ENCODE peak calls at places on chromosomes 16 and 17, in five cellular contexts. L is K562, K is A549, U is ovary, X is sigmoid colon. D is an unnamed sample.

GRCh38 chr17:16406742-16407674 is 8.4 kb upstream of the TRPV2 start:
- DNase-seq in U (peak; percentile 67), L (no peak), K (peak; percentile 64), X (no peak), D (peak; percentile 45)

GRCh38 chr17:40086150-40087044 is 14.0 kb downstream of the NR1D1 start:
- DNase-seq in L (peak; percentile 77), X (no peak), K (peak; percentile 70), U (peak; percentile 72), D (no peak)

GRCh38 chr16:26019885-26020284 is 328.1 kb downstream of the HS3ST4 start:
- DNase-seq in L (no peak), K (no peak), U (no peak), X (no peak), D (no peak)

GRCh38 chr16:79093554-79093967 is 507.0 kb downstream of the MAF start:
- DNase-seq in K (no peak), X (no peak), U (no peak), L (peak; percentile 10), D (peak; percentile 35)

GRCh38 chr16:74768239-74768638 is 6.4 kb downstream of the FA2H start:
- DNase-seq in U (no peak), L (no peak), K (no peak), X (no peak), D (no peak)

GRCh38 chr16:67593288-67593687 is 31.0 kb downstream of the CTCF start:
- DNase-seq in K (no peak), X (no peak), L (no peak), U (no peak), D (no peak)

GRCh38 chr16:87822571-87822970 is 46.7 kb downstream of the SLC7A5 start:
- DNase-seq in K (no peak), L (no peak), U (no peak), X (no peak), D (no peak)

GRCh38 chr16:89038811-89039735 is 54.6 kb upstream of the ACSF3 start:
- DNase-seq in U (no peak), K (no peak), L (no peak), X (no peak), D (no peak)

GRCh38 chr17:80891096-80892018 is 100.3 kb upstream of the CHMP6 start:
- DNase-seq in U (no peak), X (peak; percentile 66), L (peak; percentile 74), K (peak; percentile 64), D (peak; percentile 30)

GRCh38 chr17:79515646-79516604 is 94.9 kb downstream of the RBFOX3 start:
- DNase-seq in X (no peak), U (no peak), L (no peak), K (no peak), D (no peak)

GRCh38 chr16:79714440-79714839 is 113.9 kb upstream of the MAF start:
- DNase-seq in X (no peak), L (no peak), U (no peak), K (no peak), D (no peak)

GRCh38 chr17:38424297-38424972 is 3.8 kb upstream of the ARHGAP23 start:
- DNase-seq in K (no peak), X (no peak), L (no peak), U (no peak), D (no peak)

GRCh38 chr17:81429813-81430510 is 34.7 kb downstream of the BAHCC1 start:
- DNase-seq in U (peak; percentile 74), K (no peak), L (no peak), X (no peak), D (peak; percentile 85)

GRCh38 chr16:72099377-72099818 is 5.8 kb downstream of the DHX38 start:
- DNase-seq in L (peak; percentile 65), U (no peak), K (peak; percentile 76), X (no peak), D (no peak)

GRCh38 chr17:75694536-75694935 is 26.7 kb upstream of the ITGB4 start:
- DNase-seq in K (no peak), U (no peak), X (peak; percentile 69), L (no peak), D (peak; percentile 45)

GRCh38 chr17:8857919-8858318 is 9.6 kb downstream of the PIK3R6 start:
- DNase-seq in U (no peak), K (no peak), X (no peak), L (no peak), D (no peak)

GRCh38 chr17:81510524-81510797 is 2.1 kb downstream of the ACTG1 start:
- DNase-seq in U (no peak), X (no peak), L (no peak), K (no peak), D (no peak)

GRCh38 chr16:85612191-85612800 is 826 bp upstream of the GSE1 start:
- DNase-seq in U (peak; percentile 59), L (peak; percentile 84), X (peak; percentile 89), K (peak; percentile 96), D (peak; percentile 89)

GRCh38 chr17:32158870-32159585 is 16.7 kb downstream of the RHOT1 start:
- DNase-seq in X (no peak), K (no peak), L (no peak), U (no peak), D (no peak)

GRCh38 chr16:47815655-47816054 is 340.1 kb downstream of the ABCC12 start:
- DNase-seq in U (no peak), L (no peak), K (no peak), X (no peak), D (no peak)

GRCh38 chr17:53420035-53420641 is 402.6 kb upstream of the KIF2B start:
- DNase-seq in U (no peak), X (no peak), K (no peak), L (no peak), D (no peak)

GRCh38 chr16:84270071-84270470 is 24.6 kb upstream of the WFDC1 start:
- DNase-seq in X (no peak), L (no peak), K (no peak), U (no peak), D (no peak)

GRCh38 chr16:12199524-12199923 is 223.0 kb downstream of the SNX29 start:
- DNase-seq in L (peak; percentile 6), K (no peak), U (no peak), X (no peak), D (no peak)

GRCh38 chr17:5042152-5043022 is 7.2 kb upstream of the SLC52A1 start:
- DNase-seq in K (no peak), L (peak; percentile 56), U (no peak), X (no peak), D (no peak)

GRCh38 chr16:5508371-5508770 is 410.8 kb upstream of the EEF2KMT start:
- DNase-seq in X (no peak), K (no peak), U (no peak), L (peak; percentile 20), D (no peak)

GRCh38 chr16:48583075-48584065 is 26.6 kb downstream of the N4BP1 start:
- DNase-seq in X (no peak), L (no peak), U (no peak), K (no peak), D (no peak)

GRCh38 chr17:55334285-55334684 is 69.5 kb downstream of the HLF start:
- DNase-seq in K (peak; percentile 16), L (no peak), U (no peak), X (no peak), D (no peak)

GRCh38 chr17:32936894-32937500 is 9.0 kb downstream of the TMEM98 start:
- DNase-seq in X (peak; percentile 79), U (peak; percentile 90), L (peak; percentile 84), K (peak; percentile 69), D (peak; percentile 70)

GRCh38 chr17:58969156-58969555 is 137.5 kb downstream of the TRIM37 start:
- DNase-seq in U (no peak), K (no peak), X (no peak), L (no peak), D (no peak)

GRCh38 chr17:74449306-74449705 is 17.1 kb upstream of the CD300A start:
- DNase-seq in X (no peak), K (no peak), L (no peak), U (no peak), D (no peak)

GRCh38 chr17:79714129-79714528 is 16.6 kb upstream of the ENPP7 start:
- DNase-seq in L (no peak), K (no peak), U (no peak), X (no peak), D (no peak)

GRCh38 chr17:41665566-41666335 is 22.9 kb upstream of the EIF1 start:
- DNase-seq in K (peak; percentile 89), U (peak; percentile 86), L (peak; percentile 91), X (peak; percentile 93), D (peak; percentile 99)
- TF ChIP-seq EP300 in K (no peak), U (no peak), L (no peak), X (no peak), D (no peak)

DNA sequence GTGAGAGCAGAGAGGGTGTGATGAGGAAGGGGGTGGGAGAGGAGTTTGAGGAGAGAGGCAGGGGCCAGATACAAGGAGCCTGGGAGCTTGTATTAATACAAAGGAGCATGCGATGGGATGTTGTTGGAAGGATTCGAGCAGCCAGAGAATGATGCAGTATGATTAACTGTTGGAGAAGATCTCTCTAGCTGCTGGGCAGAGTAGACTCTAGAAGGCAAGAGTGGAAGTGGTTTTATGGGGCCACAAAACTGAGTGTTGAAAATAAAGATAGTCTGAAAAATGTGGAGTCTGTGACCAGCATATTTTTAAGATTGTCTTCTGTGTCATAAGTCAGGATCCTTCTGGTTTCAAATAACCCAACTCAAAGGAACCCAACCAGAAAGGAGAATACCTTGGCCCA is 98.3 kb downstream of the MSI2 start:
- DNase-seq in U (no peak), L (no peak), K (no peak), X (no peak), D (no peak)
- H3K27ac ChIP-seq in U (peak overlapping the region; percentile 12), L (no peak overlapping the region), K (no peak overlapping the region), X (no peak overlapping the region), D (no peak overlapping the region)

DNA sequence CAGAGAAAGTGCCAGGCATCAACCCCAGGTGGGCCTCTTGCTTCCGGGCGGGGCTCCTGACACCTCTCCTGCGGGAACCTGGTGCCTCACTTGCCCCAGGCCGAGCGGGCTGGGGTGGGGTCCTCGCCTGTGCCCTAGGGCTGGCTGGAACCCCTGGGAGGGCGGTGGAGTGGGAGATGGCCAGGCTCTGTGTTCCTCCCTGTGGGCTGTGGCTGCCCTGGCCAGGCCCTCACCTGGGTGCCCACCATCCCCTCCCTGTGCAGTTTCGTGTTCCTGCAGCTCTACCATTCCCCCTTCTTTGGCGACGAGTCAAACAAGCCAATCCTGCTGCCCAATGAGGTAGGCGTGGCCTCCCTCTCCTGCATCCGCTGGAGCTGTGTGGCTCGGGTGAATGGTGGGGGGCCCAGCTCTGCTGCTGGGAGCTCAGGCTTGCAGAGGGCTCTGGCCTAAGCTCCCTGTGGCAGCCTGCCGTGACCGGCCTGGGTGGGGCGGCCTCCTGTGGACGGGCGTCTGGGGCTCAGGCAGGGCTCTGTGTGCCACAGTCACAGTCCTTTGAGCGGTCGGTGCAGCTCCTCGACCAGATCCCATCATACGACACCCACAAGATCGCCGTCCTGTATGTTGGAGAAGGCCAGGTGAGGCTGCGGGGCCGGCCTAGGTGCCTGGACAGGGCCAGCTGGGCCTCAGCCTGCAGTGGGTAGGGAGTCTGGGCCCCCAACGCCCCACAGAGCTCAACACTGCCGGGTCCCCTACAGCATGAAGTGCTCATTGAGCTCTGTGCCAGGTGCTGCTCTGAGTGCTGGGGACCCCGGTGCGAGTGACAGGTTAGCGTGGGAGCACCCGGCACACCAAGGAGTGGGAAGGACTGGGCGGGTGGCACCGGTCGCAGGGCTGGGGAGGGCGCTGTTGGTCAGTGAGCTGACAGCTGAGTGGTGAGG is 37.2 kb downstream of the TSC2 start:
- DNase-seq in X (no peak), L (no peak), U (no peak), K (no peak), D (peak; percentile 79)
- H3K4me1 ChIP-seq in X (peaks cover 20% of the 10 kb centered on the region), L (no peaks in the 10 kb centered on the region), U (peaks cover 8% of the 10 kb centered on the region), K (no peaks in the 10 kb centered on the region), D (peaks cover 30% of the 10 kb centered on the region)

DNA sequence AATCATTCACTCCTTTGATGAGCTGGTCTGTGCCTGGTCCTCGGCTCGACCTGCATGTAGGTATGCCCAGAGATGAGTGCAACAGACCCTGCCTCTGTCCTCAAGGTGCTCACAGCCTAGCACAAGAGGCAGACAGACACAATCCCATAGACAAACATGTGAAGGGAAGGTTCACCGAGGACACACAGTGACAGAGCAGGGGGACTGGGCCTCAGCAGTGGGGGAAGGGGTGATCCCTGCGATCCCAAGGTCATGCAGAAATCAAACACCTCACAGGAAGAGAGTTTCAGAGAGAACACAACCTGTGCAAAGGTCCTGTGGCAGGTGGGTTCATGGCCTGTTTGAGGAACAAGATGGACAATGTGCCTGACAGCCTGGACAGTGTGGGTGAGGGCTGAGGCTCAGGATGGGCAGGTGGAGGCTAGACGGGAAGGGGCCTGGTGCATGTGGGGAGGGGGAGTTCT is 4.2 kb upstream of the VASN start:
- DNase-seq in K (no peak), U (no peak), X (no peak), L (no peak), D (no peak)
- TF ChIP-seq EP300 in K (no peak), U (no peak), X (no peak), L (no peak), D (no peak)